ENCODE peak calls at places on chromosome 12, in five cellular contexts. W, C, Y, K and R are unnamed samples.

GRCh38 chr12:39620664-39621658 is 1.4 kb upstream of the ABCD2 start:
- DNase-seq in W (no peak), C (no peak), Y (no peak), K (no peak), R (no peak)

GRCh38 chr12:53739285-53740129 is 12.3 kb upstream of the CALCOCO1 start:
- DNase-seq in W (no peak), C (no peak), Y (no peak), K (no peak), R (no peak)

GRCh38 chr12:68609955-68610434 is 704 bp upstream of the RAP1B start:
- DNase-seq in W (no peak), C (peak), Y (peak), K (no peak), R (no peak)

GRCh38 chr12:127930122-127930521 is 336.8 kb upstream of the TMEM132C start:
- DNase-seq in W (no peak), C (no peak), Y (no peak), K (no peak), R (no peak)

GRCh38 chr12:55946553-55946952 is 15.6 kb downstream of the DGKA start:
- DNase-seq in W (no peak), C (no peak), Y (no peak), K (no peak), R (no peak)

GRCh38 chr12:24561882-24562760 is 386.8 kb downstream of the BCAT1 start:
- DNase-seq in W (peak), C (no peak), Y (peak), K (peak), R (no peak)

GRCh38 chr12:12720052-12720451 is 2.9 kb downstream of the CDKN1B start:
- DNase-seq in W (no peak), C (no peak), Y (peak), K (no peak), R (no peak)

GRCh38 chr12:45570501-45570900 is 159.0 kb upstream of the ARID2 start:
- DNase-seq in W (no peak), C (no peak), Y (no peak), K (no peak), R (no peak)

GRCh38 chr12:100265732-100266131 is 1.1 kb downstream of the DEPDC4 start:
- DNase-seq in W (no peak), C (no peak), Y (no peak), K (no peak), R (no peak)

GRCh38 chr12:15404485-15404884 is 82.2 kb downstream of the PTPRO start:
- DNase-seq in W (no peak), C (peak), Y (no peak), K (no peak), R (no peak)

GRCh38 chr12:69331482-69331845 is 16.7 kb upstream of the LYZ start:
- DNase-seq in W (no peak), C (no peak), Y (no peak), K (no peak), R (no peak)

GRCh38 chr12:48107252-48107613 is 1.4 kb upstream of the SENP1 start:
- DNase-seq in W (no peak), C (no peak), Y (no peak), K (no peak), R (no peak)

GRCh38 chr12:29863665-29864064 is 79.9 kb upstream of the TMTC1 start:
- DNase-seq in W (no peak), C (no peak), Y (no peak), K (no peak), R (no peak)

GRCh38 chr12:75939016-75939642 is 92.4 kb downstream of the PHLDA1 start:
- DNase-seq in W (no peak), C (no peak), Y (no peak), K (no peak), R (no peak)

GRCh38 chr12:10636611-10637010 is 23.2 kb upstream of the MAGOHB start:
- DNase-seq in W (no peak), C (no peak), Y (no peak), K (no peak), R (no peak)

GRCh38 chr12:2826721-2827515 is 7.9 kb downstream of the NRIP2 start:
- DNase-seq in W (no peak), C (no peak), Y (no peak), K (no peak), R (no peak)

GRCh38 chr12:2498961-2499500 is 295.7 kb upstream of the FKBP4 start:
- DNase-seq in W (no peak), C (no peak), Y (no peak), K (no peak), R (no peak)